ENCODE peak calls at places on chromosome 1, in ten cellular contexts. K is COR-L47; A is AG04450; F is activated effector memory CD4-positive, alpha-beta T cell treated with anti-CD3 and anti-CD28 coated beads, Interleukin-2, amount 50 U/mL, for 16 hours; D is NCI-H1436; C is naive thymus-derived CD8-positive, alpha-beta T cell; X is NCI-H2029; W is breast epithelium; S is IMR-90; R is fibroblast of villous mesenchyme. O is an unnamed sample.

GRCh38 chr1:95854457-95854856 is 620.4 kb downstream of the RWDD3 start:
- DNase-seq in K (no peak), A (no peak), F (no peak), D (no peak), C (no peak), X (no peak), W (no peak), S (no peak), R (no peak), O (no peak)

GRCh38 chr1:91592716-91593477 is 92.2 kb downstream of the CDC7 start:
- DNase-seq in K (no peak), A (no peak), F (no peak), D (no peak), C (no peak), X (no peak), W (no peak), S (no peak), R (no peak), O (no peak)

GRCh38 chr1:9942399-9942938 is 722 bp downstream of the LZIC start:
- DNase-seq in K (peak), A (peak), F (peak), D (peak), C (no peak), X (peak), W (no peak), S (peak), R (peak), O (peak)

GRCh38 chr1:46718340-46718726 is 581 bp downstream of the EFCAB14 start:
- DNase-seq in K (no peak), A (no peak), F (no peak), D (no peak), C (no peak), X (no peak), W (no peak), S (no peak), R (peak), O (no peak)

GRCh38 chr1:116737020-116737854 is 17.0 kb upstream of the CD2 start:
- DNase-seq in K (peak), A (peak), F (peak), D (peak), C (peak), X (no peak), W (no peak), S (peak), R (peak), O (peak)

GRCh38 chr1:31701137-31701736 is 2.6 kb downstream of the COL16A1 start:
- DNase-seq in K (peak), A (peak), F (peak), D (peak), C (no peak), X (peak), W (peak), S (peak), R (peak), O (no peak)

GRCh38 chr1:201356236-201356635 is 21.2 kb downstream of the TNNT2 start:
- DNase-seq in K (no peak), A (no peak), F (no peak), D (no peak), C (peak), X (no peak), W (no peak), S (no peak), R (no peak), O (no peak)

GRCh38 chr1:9503001-9503675 is 36.1 kb upstream of the SLC25A33 start:
- DNase-seq in K (no peak), A (no peak), F (no peak), D (no peak), C (no peak), X (no peak), W (no peak), S (no peak), R (no peak), O (no peak)

GRCh38 chr1:208044568-208045241 is 133.8 kb upstream of the CD34 start:
- DNase-seq in K (no peak), A (no peak), F (no peak), D (no peak), C (no peak), X (no peak), W (no peak), S (no peak), R (no peak), O (no peak)

GRCh38 chr1:201468501-201468843 is 516 bp downstream of the PHLDA3 start:
- DNase-seq in K (no peak), A (no peak), F (no peak), D (no peak), C (no peak), X (no peak), W (no peak), S (no peak), R (no peak), O (peak)

GRCh38 chr1:226443439-226443838 is 35.5 kb upstream of the PARP1 start:
- DNase-seq in K (no peak), A (no peak), F (no peak), D (no peak), C (no peak), X (no peak), W (no peak), S (peak), R (no peak), O (no peak)

GRCh38 chr1:240522122-240522822 is 89.7 kb downstream of the GREM2 start:
- DNase-seq in K (no peak), A (no peak), F (no peak), D (peak), C (no peak), X (no peak), W (no peak), S (no peak), R (no peak), O (no peak)

GRCh38 chr1:220873087-220873486 is 6.2 kb upstream of the HLX start:
- DNase-seq in K (no peak), A (no peak), F (no peak), D (no peak), C (no peak), X (no peak), W (no peak), S (no peak), R (no peak), O (no peak)

GRCh38 chr1:44134071-44134920 is 7.1 kb downstream of the KLF18 start:
- DNase-seq in K (no peak), A (no peak), F (no peak), D (no peak), C (no peak), X (no peak), W (no peak), S (no peak), R (no peak), O (no peak)

GRCh38 chr1:192852548-192852947 is 43.7 kb downstream of the RGS2 start:
- DNase-seq in K (no peak), A (no peak), F (no peak), D (no peak), C (no peak), X (no peak), W (no peak), S (no peak), R (no peak), O (no peak)

GRCh38 chr1:109790735-109791494 is 27.2 kb upstream of the EPS8L3 start:
- DNase-seq in K (no peak), A (no peak), F (peak), D (no peak), C (peak), X (no peak), W (peak), S (peak), R (peak), O (peak)

GRCh38 chr1:175839678-175840669 is 96.6 kb upstream of the TNR start:
- DNase-seq in K (no peak), A (no peak), F (no peak), D (no peak), C (no peak), X (peak), W (no peak), S (no peak), R (peak), O (no peak)